ENCODE peak calls at places on chromosomes 6 and 20, in eight cellular contexts. T is prostate gland, F is ovary, N is fibroblast of lung, C is heart left ventricle, I is uterus, V is heart right ventricle, E is mammary epithelial cell. K is an unnamed sample. For H3K9me3, the result is how much of the 10 kb centered on the place peaks cover.

GRCh38 chr6:24802271-24803059 is 3.7 kb upstream of the ARMH2 start:
- DNase-seq in T (no peak), F (no peak), N (no peak), C (no peak), I (no peak), V (no peak), E (peak), K (no peak)

GRCh38 chr6:142903806-142904205 is 41.2 kb downstream of the HIVEP2 start:
- DNase-seq in T (no peak), F (no peak), N (peak), C (no peak), I (no peak), V (no peak), E (no peak), K (no peak)

GRCh38 chr6:46029602-46030001 is 13.9 kb upstream of the CLIC5 start:
- DNase-seq in T (no peak), F (no peak), N (no peak), C (no peak), I (no peak), V (no peak), E (no peak), K (no peak)

GRCh38 chr6:125986956-125987617 is 747 bp downstream of the TRMT11 start:
- DNase-seq in T (no peak), F (no peak), N (peak), C (no peak), I (no peak), V (no peak), E (no peak), K (no peak)

GRCh38 chr6:72783667-72784066 is 161.8 kb downstream of the KCNQ5 start:
- DNase-seq in T (peak), F (no peak), N (peak), C (no peak), I (no peak), V (no peak), E (no peak), K (no peak)

GRCh38 chr6:121573466-121573865 is 138.0 kb downstream of the GJA1 start:
- DNase-seq in T (no peak), F (no peak), N (no peak), C (no peak), I (no peak), V (no peak), E (no peak), K (no peak)

GRCh38 chr6:27239258-27239657 is 8.2 kb upstream of the PRSS16 start:
- DNase-seq in T (no peak), F (no peak), N (no peak), C (no peak), I (no peak), V (no peak), E (no peak), K (no peak)

GRCh38 chr6:133889557-133890301 is 816 bp downstream of the TCF21 start:
- DNase-seq in T (no peak), F (peak), N (peak), C (peak), I (peak), V (peak), E (no peak), K (peak)

GRCh38 chr20:60512436-60512835 is 554.2 kb downstream of the CDH26 start:
- DNase-seq in T (no peak), F (no peak), N (peak), C (no peak), I (no peak), V (no peak), E (peak), K (no peak)

GRCh38 chr20:24998631-24999445 is 6.3 kb upstream of the APMAP start:
- DNase-seq in T (no peak), F (peak), N (no peak), C (no peak), I (no peak), V (no peak), E (no peak), K (no peak)

GRCh38 chr20:35328095-35328685 is 36.0 kb upstream of the FAM83C start:
- DNase-seq in T (no peak), F (no peak), N (no peak), C (no peak), I (no peak), V (no peak), E (no peak), K (no peak)

GRCh38 chr6:157773248-157773773 is 49.7 kb upstream of the SNX9 start:
- DNase-seq in T (no peak), F (no peak), N (peak), C (no peak), I (no peak), V (no peak), E (no peak), K (no peak)

GRCh38 chr6:130215526-130215925 is 7.2 kb downstream of the SAMD3 start:
- DNase-seq in T (no peak), F (no peak), N (no peak), C (no peak), I (no peak), V (no peak), E (no peak), K (no peak)

GRCh38 chr20:20399705-20400104 is 31.8 kb downstream of the INSM1 start:
- DNase-seq in T (no peak), F (no peak), N (no peak), C (no peak), I (no peak), V (no peak), E (no peak), K (no peak)

GRCh38 chr6:153976921-153977693 is 61.9 kb upstream of the OPRM1 start:
- DNase-seq in T (no peak), F (no peak), N (peak), C (no peak), I (no peak), V (no peak), E (peak), K (peak)

GRCh38 chr6:16766836-16767745 is 5.8 kb upstream of the ATXN1 start:
- DNase-seq in T (no peak), F (no peak), N (no peak), C (no peak), I (no peak), V (no peak), E (no peak), K (no peak)

GRCh38 chr20:46060301-46060881 is 29.4 kb downstream of the NCOA5 start:
- DNase-seq in T (no peak), F (no peak), N (no peak), C (no peak), I (no peak), V (no peak), E (no peak), K (no peak)

GRCh38 chr6:25014806-25015560 is 79.2 kb upstream of the RIPOR2 start:
- DNase-seq in T (no peak), F (no peak), N (peak), C (no peak), I (peak), V (no peak), E (peak), K (no peak)

GRCh38 chr20:35854697-35855434 is 83.1 kb downstream of the PHF20 start:
- DNase-seq in T (no peak), F (no peak), N (no peak), C (no peak), I (no peak), V (no peak), E (no peak), K (no peak)

GRCh38 chr20:50242863-50243609 is 52.4 kb downstream of the CEBPB start:
- DNase-seq in T (peak), F (no peak), N (no peak), C (no peak), I (no peak), V (no peak), E (peak), K (peak)

GRCh38 chr6:292506-293184 is 358 bp downstream of the DUSP22 start:
- DNase-seq in T (peak), F (peak), N (peak), C (peak), I (peak), V (peak), E (no peak), K (peak)

GRCh38 chr6:143774347-143774746 is 68.8 kb upstream of the LTV1 start:
- DNase-seq in T (peak), F (no peak), N (peak), C (no peak), I (no peak), V (no peak), E (no peak), K (no peak)

GRCh38 chr6:114220241-114220640 is 122.6 kb downstream of the HS3ST5 start:
- DNase-seq in T (no peak), F (no peak), N (no peak), C (no peak), I (no peak), V (no peak), E (no peak), K (no peak)

GRCh38 chr20:41509801-41510200 is 108.4 kb downstream of the CHD6 start:
- DNase-seq in T (peak), F (peak), N (peak), C (no peak), I (no peak), V (peak), E (no peak), K (peak)

GRCh38 chr6:17101422-17102257 is at the start of gene STMND1:
- DNase-seq in T (peak), F (no peak), N (peak), C (no peak), I (peak), V (peak), E (peak), K (peak)

GRCh38 chr6:106448000-106448426 is 87.5 kb downstream of the CRYBG1 start:
- DNase-seq in T (no peak), F (no peak), N (no peak), C (peak), I (no peak), V (peak), E (no peak), K (peak)

GRCh38 chr6:122567034-122567433 is 43.2 kb upstream of the PKIB start:
- DNase-seq in T (no peak), F (no peak), N (no peak), C (no peak), I (no peak), V (no peak), E (no peak), K (no peak)

GRCh38 chr6:112228480-112229332 is 25.7 kb downstream of the LAMA4 start:
- DNase-seq in T (no peak), F (no peak), N (no peak), C (no peak), I (no peak), V (no peak), E (no peak), K (no peak)

GRCh38 chr6:42441059-42441471 is 10.7 kb downstream of the TRERF1 start:
- DNase-seq in T (no peak), F (peak), N (peak), C (no peak), I (peak), V (no peak), E (no peak), K (no peak)

GRCh38 chr6:142856607-142856856 is 88.4 kb downstream of the HIVEP2 start:
- DNase-seq in T (no peak), F (no peak), N (no peak), C (no peak), I (no peak), V (no peak), E (no peak), K (no peak)

GRCh38 chr6:43263314-43264178 is 20.3 kb downstream of the TTBK1 start:
- DNase-seq in T (peak), F (no peak), N (peak), C (peak), I (peak), V (peak), E (peak), K (peak)

GRCh38 chr6:14635195-14635594 is 517.6 kb downstream of the CD83 start:
- DNase-seq in T (no peak), F (no peak), N (no peak), C (no peak), I (no peak), V (no peak), E (peak), K (no peak)

GRCh38 chr6:21971540-21971939 is 325.3 kb downstream of the PRL start:
- DNase-seq in T (no peak), F (no peak), N (no peak), C (no peak), I (no peak), V (no peak), E (no peak), K (no peak)
- H3K9me3 ChIP-seq in T (under half), F (under half), N (under half), C (under half), I (under half), V (under half), E (under half), K (under half)

GRCh38 chr20:58908941-58909340 is 56.4 kb downstream of the GNAS start:
- DNase-seq in T (no peak), F (no peak), N (no peak), C (no peak), I (no peak), V (no peak), E (no peak), K (no peak)
- H3K27ac ChIP-seq in T (no peak), F (no peak), N (no peak), C (peak), I (peak), V (peak), E (no peak), K (peak)

GRCh38 chr6:30283761-30284160 is 43.0 kb upstream of the TRIM39 start:
- DNase-seq in T (no peak), F (no peak), N (peak), C (no peak), I (no peak), V (no peak), E (no peak), K (no peak)
- H3K9me3 ChIP-seq in T (under half), F (under half), N (under half), C (half or more), I (under half), V (under half), E (under half), K (under half)

DNA sequence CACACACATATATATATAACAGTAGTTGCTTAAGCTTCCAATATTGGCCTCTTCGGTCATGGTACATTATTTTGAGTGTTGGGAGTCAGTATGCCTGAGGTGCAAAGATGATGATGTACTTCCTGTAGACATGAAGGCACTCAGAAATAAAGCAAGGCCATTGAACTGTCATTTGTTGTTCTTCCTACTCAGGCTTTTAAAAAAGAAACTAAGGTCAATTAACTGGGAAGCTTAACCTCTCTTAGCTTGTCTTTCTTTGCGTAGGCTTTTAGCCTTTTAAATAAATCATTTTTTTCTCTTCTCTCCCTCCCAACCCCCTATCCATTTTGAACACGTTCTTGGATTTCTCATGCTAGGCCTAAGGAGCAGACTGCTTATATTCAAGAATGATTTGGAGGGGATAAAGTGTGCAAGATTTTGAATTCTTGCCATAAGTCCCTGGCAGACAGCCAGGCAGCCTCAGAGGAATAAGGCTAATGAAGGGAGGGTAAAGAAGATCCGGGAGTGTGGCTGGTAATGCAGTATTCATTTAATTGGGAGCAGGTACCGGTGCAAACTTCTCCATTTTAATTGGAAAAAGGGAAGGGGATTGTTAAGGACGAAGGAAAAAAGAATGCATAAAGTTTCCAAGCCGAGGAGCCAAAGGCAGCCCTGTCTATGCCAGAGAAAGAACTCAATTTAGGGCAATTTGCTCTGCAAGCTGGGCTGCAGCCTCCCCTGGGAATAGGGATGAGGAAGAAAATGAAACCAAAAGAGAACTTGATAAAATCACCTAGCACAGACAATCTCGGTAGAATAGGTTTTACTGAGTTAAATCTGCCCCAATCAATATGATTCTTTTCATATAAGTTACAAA is 343.8 kb upstream of the MMS22L start:
- DNase-seq in T (no peak), F (no peak), N (peak), C (no peak), I (no peak), V (no peak), E (no peak), K (no peak)
- H3K27ac ChIP-seq in T (no peak), F (no peak), N (no peak), C (no peak), I (no peak), V (no peak), E (no peak), K (no peak)

DNA sequence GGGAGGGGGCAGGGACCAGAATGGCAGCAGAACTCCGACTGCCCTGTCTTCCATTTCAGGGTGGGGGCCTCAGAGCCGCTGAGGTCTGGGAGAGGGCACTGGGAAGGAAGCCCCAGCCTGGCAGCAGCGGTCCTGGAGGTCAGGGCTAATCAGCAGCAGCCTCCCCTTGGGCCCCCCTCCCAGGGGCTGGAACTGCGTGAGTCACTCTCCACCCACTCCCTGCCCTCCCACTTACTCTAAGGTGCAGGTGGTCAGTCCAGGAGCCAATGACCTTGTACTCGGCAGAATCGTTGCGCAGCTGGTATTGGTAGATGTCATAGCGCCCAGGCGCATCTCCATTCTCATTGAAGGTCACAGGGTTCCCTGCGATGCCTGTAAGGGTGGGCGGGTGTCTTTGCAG is 105.9 kb downstream of the GRM4 start:
- DNase-seq in T (no peak), F (no peak), N (no peak), C (no peak), I (no peak), V (no peak), E (no peak), K (no peak)
- H3K9me3 ChIP-seq in T (under half), F (under half), N (under half), C (under half), I (under half), V (under half), E (under half), K (under half)

GRCh38 chr6:13496508-13497180 is 9.2 kb upstream of the GFOD1 start:
- DNase-seq in T (no peak), F (no peak), N (no peak), C (no peak), I (no peak), V (no peak), E (no peak), K (no peak)

GRCh38 chr6:13495112-13495765 is 7.8 kb upstream of the GFOD1 start:
- DNase-seq in T (no peak), F (no peak), N (no peak), C (no peak), I (no peak), V (no peak), E (no peak), K (no peak)

GRCh38 chr6:13493147-13493546 is 5.7 kb upstream of the GFOD1 start:
- DNase-seq in T (no peak), F (no peak), N (no peak), C (no peak), I (no peak), V (no peak), E (no peak), K (no peak)

GRCh38 chr6:13494137-13494536 is 6.7 kb upstream of the GFOD1 start:
- DNase-seq in T (no peak), F (no peak), N (no peak), C (no peak), I (no peak), V (no peak), E (no peak), K (no peak)

GRCh38 chr6:13495818-13496217 is 8.4 kb upstream of the GFOD1 start:
- DNase-seq in T (no peak), F (no peak), N (no peak), C (no peak), I (no peak), V (no peak), E (no peak), K (no peak)
- H3K27ac ChIP-seq in T (no peak), F (no peak), N (no peak), C (no peak), I (no peak), V (peak), E (no peak), K (peak)

DNA sequence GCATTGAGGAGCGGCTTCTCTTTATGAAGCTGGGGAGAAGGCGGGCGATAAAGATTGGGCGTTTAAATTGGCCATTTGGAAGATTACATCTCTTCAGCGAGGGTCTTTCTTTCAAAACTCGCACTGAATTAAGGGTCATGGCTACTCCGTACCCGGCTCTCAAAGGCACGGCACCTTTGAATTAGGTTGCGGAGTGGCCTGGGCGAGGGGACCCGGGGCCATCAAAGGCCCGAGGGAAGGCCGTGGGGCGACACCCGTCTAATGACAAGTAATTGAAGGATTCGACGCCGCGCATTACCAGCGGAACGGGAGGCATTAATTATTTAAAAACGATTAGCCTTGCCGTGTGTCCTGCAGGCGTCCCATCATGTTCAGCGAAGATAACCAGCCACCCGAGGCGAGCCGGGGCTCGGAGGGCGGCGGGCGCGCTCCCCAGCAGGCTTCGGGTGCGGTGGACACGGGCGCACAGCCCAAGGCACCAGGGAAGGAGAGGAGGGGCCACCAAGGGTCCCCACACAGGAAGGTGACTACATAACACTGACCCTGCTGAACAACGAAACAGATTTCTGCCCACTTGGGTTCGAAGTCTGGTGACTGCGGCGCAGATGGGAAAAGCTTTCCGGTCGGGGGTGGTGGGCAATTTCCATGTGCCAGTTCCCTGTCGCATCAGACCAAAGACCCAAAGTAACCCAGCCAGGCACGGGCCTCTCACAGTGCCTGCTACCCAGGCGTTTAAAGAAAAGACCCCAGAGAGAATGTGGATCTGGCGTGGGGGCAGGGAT is 7.4 kb downstream of the FOXA2 start:
- DNase-seq in T (no peak), F (no peak), N (no peak), C (no peak), I (no peak), V (no peak), E (no peak), K (no peak)
- H3K9me3 ChIP-seq in T (under half), F (under half), N (under half), C (under half), I (under half), V (under half), E (under half), K (under half)

K was measured in right cardiac atrium.